ENCODE peak calls at places on chromosomes 5 and 9, in four cellular contexts. Q, I, L and V are unnamed samples.
A peak's percentile ranks its signal among the peaks of the same experiment; 100 is the strongest.

GRCh38 chr5:86865396-86865795 is 247.7 kb downstream of the COX7C start:
- DNase-seq in Q (no peak), I (no peak), L (no peak), V (no peak)

GRCh38 chr5:168132186-168132585 is 159.3 kb upstream of the WWC1 start:
- DNase-seq in Q (no peak), I (no peak), L (no peak), V (no peak)

GRCh38 chr5:107213025-107213424 is 457.7 kb downstream of the EFNA5 start:
- DNase-seq in Q (no peak), I (no peak), L (no peak), V (no peak)

GRCh38 chr5:1543398-1544293 is 19.9 kb upstream of the LPCAT1 start:
- DNase-seq in Q (no peak), I (no peak), L (peak; percentile 32), V (no peak)

GRCh38 chr5:17282283-17283120 is 65.1 kb downstream of the BASP1 start:
- DNase-seq in Q (peak; percentile 91), I (no peak), L (no peak), V (no peak)

GRCh38 chr5:66551338-66551737 is 44.9 kb upstream of the MAST4 start:
- DNase-seq in Q (no peak), I (no peak), L (no peak), V (no peak)

GRCh38 chr9:134066923-134067851 is 639 bp downstream of the BRD3 start:
- DNase-seq in Q (no peak), I (no peak), L (no peak), V (peak; percentile 53)

GRCh38 chr5:172886974-172887491 is 53.0 kb downstream of the ERGIC1 start:
- DNase-seq in Q (no peak), I (peak; percentile 85), L (no peak), V (no peak)

GRCh38 chr9:16602494-16602893 is 268.0 kb downstream of the BNC2 start:
- DNase-seq in Q (no peak), I (no peak), L (no peak), V (no peak)

GRCh38 chr5:176784218-176785165 is 25.9 kb upstream of the UNC5A start:
- DNase-seq in Q (no peak), I (peak; percentile 15), L (peak; percentile 64), V (no peak)

GRCh38 chr9:87854563-87854962 is 28.1 kb upstream of the SPATA31E1 start:
- DNase-seq in Q (no peak), I (no peak), L (no peak), V (no peak)

GRCh38 chr5:131749138-131749537 is 47.7 kb downstream of the FNIP1 start:
- DNase-seq in Q (no peak), I (no peak), L (no peak), V (no peak)

GRCh38 chr9:96256800-96257199 is 45.2 kb downstream of the HSD17B3 start:
- DNase-seq in Q (no peak), I (peak; percentile 12), L (no peak), V (peak; percentile 85)

GRCh38 chr9:135107592-135108235 is 20.2 kb downstream of the OLFM1 start:
- DNase-seq in Q (no peak), I (no peak), L (no peak), V (no peak)

GRCh38 chr5:170389250-170389902 is at the start of gene KCNMB1:
- DNase-seq in Q (no peak), I (no peak), L (no peak), V (no peak)

GRCh38 chr5:168578006-168578405 is 1.2 kb downstream of the PANK3 start:
- DNase-seq in Q (no peak), I (no peak), L (no peak), V (peak; percentile 22)

GRCh38 chr9:5817776-5818336 is 15.1 kb downstream of the ERMP1 start:
- DNase-seq in Q (no peak), I (peak; percentile 38), L (no peak), V (no peak)

GRCh38 chr9:78938821-78939220 is 632.9 kb upstream of the TLE4 start:
- DNase-seq in Q (no peak), I (no peak), L (no peak), V (no peak)

GRCh38 chr9:126705767-126706697 is 92.3 kb downstream of the LMX1B start:
- DNase-seq in Q (no peak), I (peak; percentile 35), L (peak; percentile 97), V (peak; percentile 75)

GRCh38 chr9:6645153-6646027 is at the start of gene GLDC:
- DNase-seq in Q (no peak), I (peak; percentile 90), L (peak; percentile 84), V (no peak)

GRCh38 chr9:13665418-13666066 is 386.1 kb upstream of the MPDZ start:
- DNase-seq in Q (no peak), I (peak; percentile 15), L (no peak), V (no peak)

GRCh38 chr9:98958271-98958989 is 14.7 kb downstream of the COL15A1 start:
- DNase-seq in Q (no peak), I (no peak), L (no peak), V (no peak)

GRCh38 chr5:112551437-112552018 is 132.5 kb upstream of the EPB41L4A start:
- DNase-seq in Q (no peak), I (peak; percentile 39), L (no peak), V (peak; percentile 53)

GRCh38 chr5:121797677-121798518 is 53.8 kb upstream of the FTMT start:
- DNase-seq in Q (no peak), I (no peak), L (peak; percentile 45), V (no peak)

GRCh38 chr5:170420809-170421412 is 31.7 kb upstream of the KCNMB1 start:
- DNase-seq in Q (no peak), I (peak; percentile 49), L (peak; percentile 72), V (peak; percentile 72)

GRCh38 chr9:137304383-137305059 is 2.5 kb upstream of the NRARP start:
- DNase-seq in Q (no peak), I (no peak), L (no peak), V (no peak)

GRCh38 chr5:37492778-37493555 is 113.8 kb downstream of the WDR70 start:
- DNase-seq in Q (no peak), I (no peak), L (no peak), V (no peak)

GRCh38 chr5:142506756-142507155 is 179.1 kb downstream of the FGF1 start:
- DNase-seq in Q (no peak), I (no peak), L (no peak), V (no peak)

GRCh38 chr5:125198270-125198974 is 452.0 kb upstream of the ZNF608 start:
- DNase-seq in Q (no peak), I (no peak), L (no peak), V (no peak)

GRCh38 chr5:38423536-38424178 is 132.8 kb downstream of the LIFR start:
- DNase-seq in Q (no peak), I (no peak), L (no peak), V (no peak)

GRCh38 chr5:144549580-144549979 is 378.9 kb downstream of the KCTD16 start:
- DNase-seq in Q (no peak), I (no peak), L (no peak), V (no peak)

GRCh38 chr9:125428060-125428481 is 166.4 kb downstream of the GAPVD1 start:
- DNase-seq in Q (no peak), I (no peak), L (peak; percentile 84), V (peak; percentile 92)

GRCh38 chr5:95664204-95664786 is 17.7 kb downstream of the RFESD start:
- DNase-seq in Q (peak; percentile 11), I (peak; percentile 25), L (no peak), V (no peak)

DNA sequence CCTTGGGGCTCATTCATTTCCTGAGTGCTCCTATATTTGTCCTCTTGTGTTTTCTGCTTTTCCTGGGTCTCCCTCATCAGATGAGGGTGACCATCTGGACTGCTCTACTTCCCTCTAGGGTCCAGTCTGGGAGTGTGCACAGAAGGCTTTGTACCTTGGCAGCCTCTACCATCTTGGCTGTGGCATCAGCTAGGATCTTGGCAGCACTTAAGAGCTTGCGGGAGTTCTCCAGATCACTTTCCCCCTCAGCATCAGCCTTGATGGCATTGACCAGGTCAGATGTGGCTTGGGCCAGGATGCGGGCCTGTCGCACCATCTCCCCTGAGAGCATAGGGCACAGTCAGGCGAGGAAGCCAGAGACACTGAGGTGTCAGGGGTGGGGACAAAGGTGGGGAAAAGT is 15.8 kb downstream of the TLN1 start:
- DNase-seq in Q (no peak), I (no peak), L (no peak), V (no peak)
- TF ChIP-seq HDAC6 in Q (no peak), I (no peak), L (no peak), V (no peak)

GRCh38 chr9:114905160-114905940 is 25.0 kb downstream of the TNFSF8 start:
- DNase-seq in Q (no peak), I (no peak), L (no peak), V (no peak)

GRCh38 chr9:114908796-114909448 is 21.5 kb downstream of the TNFSF8 start:
- DNase-seq in Q (no peak), I (no peak), L (no peak), V (no peak)

GRCh38 chr9:114909657-114910056 is 20.7 kb downstream of the TNFSF8 start:
- DNase-seq in Q (no peak), I (no peak), L (no peak), V (no peak)

GRCh38 chr9:114908104-114908621 is 22.2 kb downstream of the TNFSF8 start:
- DNase-seq in Q (no peak), I (peak; percentile 83), L (no peak), V (no peak)

GRCh38 chr9:114906922-114907571 is 23.3 kb downstream of the TNFSF8 start:
- DNase-seq in Q (no peak), I (peak; percentile 55), L (peak; percentile 54), V (no peak)
- TF ChIP-seq HDAC6 in Q (no peak), I (no peak), L (no peak), V (no peak)

GRCh38 chr9:120755827-120756434 is 37.3 kb downstream of the FBXW2 start:
- DNase-seq in Q (peak; percentile 30), I (peak; percentile 39), L (peak; percentile 85), V (peak; percentile 75)
- TF ChIP-seq HDAC6 in Q (no peak), I (no peak), L (no peak), V (no peak)

DNA sequence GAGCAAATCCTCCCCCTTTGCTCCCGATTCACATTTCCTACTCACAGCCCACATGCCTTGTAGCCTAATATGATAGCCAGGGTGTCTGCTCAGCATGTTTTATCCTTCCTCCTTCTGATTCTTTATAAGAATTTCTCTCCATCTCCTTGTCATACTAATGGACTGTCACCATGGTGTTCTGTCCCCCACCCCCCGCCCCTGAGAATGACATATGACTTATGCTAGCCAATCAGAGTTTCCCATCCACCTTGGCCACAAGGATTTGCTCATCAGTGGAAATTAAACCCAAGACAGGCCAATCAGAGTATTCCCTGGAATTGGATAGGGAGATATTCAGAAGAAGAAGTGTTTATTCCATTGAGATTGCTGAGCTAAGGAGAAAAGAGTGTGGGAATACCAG is 16.0 kb downstream of the ABLIM3 start:
- DNase-seq in Q (no peak), I (no peak), L (no peak), V (no peak)
- TF ChIP-seq HDAC6 in Q (no peak), I (no peak), L (no peak), V (no peak)

GRCh38 chr5:469752-470483 is 26.9 kb downstream of the EXOC3 start:
- DNase-seq in Q (no peak), I (no peak), L (no peak), V (no peak)

GRCh38 chr5:471750-472058 is 28.7 kb downstream of the EXOC3 start:
- DNase-seq in Q (no peak), I (no peak), L (no peak), V (no peak)

GRCh38 chr5:472076-472655 is 29.2 kb downstream of the EXOC3 start:
- DNase-seq in Q (no peak), I (no peak), L (peak; percentile 48), V (peak; percentile 61)

GRCh38 chr5:472656-473343 is 29.8 kb downstream of the EXOC3 start:
- DNase-seq in Q (no peak), I (peak; percentile 52), L (peak; percentile 90), V (peak; percentile 91)

GRCh38 chr5:470961-471749 is 28.2 kb downstream of the EXOC3 start:
- DNase-seq in Q (no peak), I (no peak), L (no peak), V (no peak)
- TF ChIP-seq HDAC6 in Q (no peak), I (no peak), L (no peak), V (no peak)